ENCODE peak calls at places on chromosomes 6 and 20, in eight cellular contexts. Y, D, L, I, N, O, X and M are unnamed samples.
A peak's percentile ranks its signal among the peaks of the same experiment; 100 is the strongest.

GRCh38 chr20:60249436-60249835 is 291.2 kb downstream of the CDH26 start:
- DNase-seq in Y (no peak), D (no peak), L (no peak), I (peak; percentile 73), N (peak; percentile 35), O (no peak), X (peak; percentile 21), M (no peak)

GRCh38 chr6:88050140-88050818 is 2.6 kb downstream of the SPACA1 start:
- DNase-seq in Y (no peak), D (no peak), L (no peak), I (no peak), N (no peak), O (no peak), X (no peak), M (no peak)

GRCh38 chr20:45157977-45158376 is 16.7 kb upstream of the PI3 start:
- DNase-seq in Y (no peak), D (no peak), L (no peak), I (peak; percentile 41), N (no peak), O (no peak), X (peak; percentile 70), M (no peak)

GRCh38 chr6:28658475-28659249 is 133.0 kb downstream of the GPX5 start:
- DNase-seq in Y (peak; percentile 67), D (no peak), L (no peak), I (peak; percentile 25), N (no peak), O (peak; percentile 41), X (no peak), M (no peak)

GRCh38 chr6:157649311-157650260 is 173.5 kb upstream of the SNX9 start:
- DNase-seq in Y (no peak), D (no peak), L (no peak), I (no peak), N (no peak), O (no peak), X (no peak), M (no peak)

GRCh38 chr6:42915737-42916136 is at the start of gene PTCRA:
- DNase-seq in Y (no peak), D (no peak), L (peak; percentile 64), I (no peak), N (no peak), O (peak; percentile 87), X (no peak), M (no peak)

GRCh38 chr20:3606021-3606420 is 57.2 kb downstream of the GFRA4 start:
- DNase-seq in Y (no peak), D (no peak), L (no peak), I (peak; percentile 25), N (no peak), O (no peak), X (no peak), M (no peak)

GRCh38 chr6:39882567-39882953 is 51.7 kb downstream of the MOCS1 start:
- DNase-seq in Y (no peak), D (no peak), L (no peak), I (peak; percentile 74), N (peak; percentile 84), O (no peak), X (no peak), M (no peak)

GRCh38 chr6:41901882-41902519 is 6.8 kb upstream of the USP49 start:
- DNase-seq in Y (peak; percentile 79), D (peak; percentile 2), L (no peak), I (no peak), N (no peak), O (peak; percentile 21), X (peak; percentile 11), M (no peak)